ENCODE peak calls at places on chromosomes 12 and 14, in five cellular contexts. N is stomach, L is upper lobe of left lung, J is heart right ventricle, Q is tibial nerve. G is an unnamed sample. For H3K9me3 and H3K4me1, the result is how much of the 10 kb centered on the place peaks cover.

GRCh38 chr12:108640802-108641445 is 7.2 kb upstream of the SELPLG start:
- DNase-seq in N (peak), L (no peak), J (no peak), Q (no peak), G (peak)

GRCh38 chr12:28172434-28173030 is 17.7 kb upstream of the CCDC91 start:
- DNase-seq in N (peak), L (no peak), J (no peak), Q (no peak), G (no peak)

GRCh38 chr12:50988051-50988450 is 35.7 kb downstream of the HIGD1C start:
- DNase-seq in N (no peak), L (no peak), J (no peak), Q (no peak), G (no peak)

GRCh38 chr12:29730481-29730880 is 53.3 kb downstream of the TMTC1 start:
- DNase-seq in N (no peak), L (no peak), J (no peak), Q (no peak), G (no peak)

GRCh38 chr14:93032301-93032929 is 83.3 kb downstream of the ITPK1 start:
- DNase-seq in N (no peak), L (no peak), J (no peak), Q (no peak), G (no peak)

GRCh38 chr14:93133476-93133875 is 17.8 kb upstream of the ITPK1 start:
- DNase-seq in N (no peak), L (peak), J (no peak), Q (no peak), G (peak)

GRCh38 chr12:78406776-78407335 is 457.7 kb upstream of the SYT1 start:
- DNase-seq in N (no peak), L (no peak), J (no peak), Q (no peak), G (no peak)

GRCh38 chr14:103501921-103502669 is 20.5 kb downstream of the CKB start:
- DNase-seq in N (no peak), L (peak), J (no peak), Q (no peak), G (peak)

GRCh38 chr12:30257614-30258013 is 438.1 kb downstream of the IPO8 start:
- DNase-seq in N (no peak), L (no peak), J (no peak), Q (no peak), G (no peak)

GRCh38 chr12:6540181-6540877 is 6.0 kb downstream of the GAPDH start:
- DNase-seq in N (peak), L (peak), J (peak), Q (peak), G (peak)

GRCh38 chr12:19434538-19434937 is 4.8 kb upstream of the AEBP2 start:
- DNase-seq in N (no peak), L (no peak), J (no peak), Q (no peak), G (no peak)

GRCh38 chr12:124788936-124789555 is 74.6 kb downstream of the SCARB1 start:
- DNase-seq in N (no peak), L (no peak), J (no peak), Q (no peak), G (no peak)

GRCh38 chr12:106142591-106143261 is 4.0 kb upstream of the NUAK1 start:
- DNase-seq in N (no peak), L (no peak), J (no peak), Q (no peak), G (no peak)

GRCh38 chr14:94173471-94173884 is 644 bp upstream of the PPP4R4 start:
- DNase-seq in N (no peak), L (peak), J (no peak), Q (peak), G (no peak)

GRCh38 chr14:64447890-64448667 is 17.2 kb upstream of the AKAP5 start:
- DNase-seq in N (no peak), L (no peak), J (no peak), Q (no peak), G (no peak)

GRCh38 chr14:23168246-23168645 is 15.2 kb downstream of the SLC7A8 start:
- DNase-seq in N (no peak), L (no peak), J (no peak), Q (no peak), G (peak)

GRCh38 chr12:103930787-103931536 is 752 bp downstream of the HSP90B1 start:
- DNase-seq in N (peak), L (peak), J (peak), Q (peak), G (peak)

GRCh38 chr14:76584271-76584702 is 177.0 kb upstream of the VASH1 start:
- DNase-seq in N (no peak), L (no peak), J (no peak), Q (no peak), G (peak)

GRCh38 chr12:89305373-89305772 is 46.9 kb downstream of the DUSP6 start:
- DNase-seq in N (no peak), L (no peak), J (no peak), Q (no peak), G (no peak)

GRCh38 chr14:23910081-23910875 is 43.3 kb upstream of the DHRS4 start:
- DNase-seq in N (peak), L (peak), J (no peak), Q (peak), G (no peak)

GRCh38 chr12:79424109-79424721 is 266.5 kb downstream of the PAWR start:
- DNase-seq in N (no peak), L (no peak), J (no peak), Q (no peak), G (no peak)

GRCh38 chr12:63042646-63043045 is 107.7 kb upstream of the PPM1H start:
- DNase-seq in N (no peak), L (no peak), J (no peak), Q (no peak), G (no peak)

GRCh38 chr12:105485321-105485910 is 154.9 kb downstream of the C12orf75 start:
- DNase-seq in N (no peak), L (no peak), J (peak), Q (no peak), G (peak)

GRCh38 chr14:97887690-97888089 is 1090.5 kb downstream of the VRK1 start:
- DNase-seq in N (no peak), L (no peak), J (no peak), Q (no peak), G (no peak)

GRCh38 chr12:113208041-113208934 is 13.0 kb upstream of the TPCN1 start:
- DNase-seq in N (peak), L (peak), J (peak), Q (peak), G (no peak)

GRCh38 chr14:63759454-63759853 is 31.6 kb upstream of the SGPP1 start:
- DNase-seq in N (no peak), L (no peak), J (no peak), Q (no peak), G (no peak)

GRCh38 chr14:74394549-74394948 is 31.5 kb downstream of the SYNDIG1L start:
- DNase-seq in N (no peak), L (no peak), J (no peak), Q (no peak), G (no peak)

GRCh38 chr12:27460471-27460978 is 14.0 kb downstream of the SMCO2 start:
- DNase-seq in N (no peak), L (no peak), J (no peak), Q (no peak), G (no peak)

GRCh38 chr12:58099476-58099875 is 158.1 kb downstream of the ATP23 start:
- DNase-seq in N (no peak), L (no peak), J (no peak), Q (no peak), G (no peak)

GRCh38 chr12:88957358-88957757 is 377.1 kb upstream of the KITLG start:
- DNase-seq in N (no peak), L (no peak), J (no peak), Q (no peak), G (no peak)

GRCh38 chr12:27463826-27464554 is 17.5 kb downstream of the SMCO2 start:
- DNase-seq in N (no peak), L (peak), J (peak), Q (no peak), G (peak)

GRCh38 chr14:78310263-78310662 is 140.1 kb downstream of the NRXN3 start:
- DNase-seq in N (no peak), L (no peak), J (no peak), Q (no peak), G (no peak)

GRCh38 chr12:94873368-94874085 is 130.0 kb downstream of the NDUFA12 start:
- DNase-seq in N (peak), L (no peak), J (peak), Q (no peak), G (peak)

GRCh38 chr14:75835156-75836141 is 146.3 kb downstream of the TGFB3 start:
- DNase-seq in N (no peak), L (no peak), J (no peak), Q (no peak), G (no peak)

GRCh38 chr14:74286736-74287135 is 16.0 kb downstream of the ABCD4 start:
- DNase-seq in N (no peak), L (no peak), J (no peak), Q (no peak), G (no peak)

GRCh38 chr12:100544165-100544564 is 29.3 kb upstream of the GAS2L3 start:
- DNase-seq in N (no peak), L (no peak), J (no peak), Q (no peak), G (no peak)

GRCh38 chr14:64671591-64671990 is 32.6 kb upstream of the PLEKHG3 start:
- DNase-seq in N (no peak), L (no peak), J (no peak), Q (no peak), G (no peak)

GRCh38 chr12:20475542-20475941 is 107.2 kb downstream of the PDE3A start:
- DNase-seq in N (no peak), L (no peak), J (no peak), Q (no peak), G (no peak)

GRCh38 chr14:54329082-54329695 is 67.6 kb upstream of the CDKN3 start:
- DNase-seq in N (peak), L (peak), J (no peak), Q (peak), G (peak)

GRCh38 chr14:105884808-105885281 is 358.5 kb downstream of the TMEM121 start:
- DNase-seq in N (peak), L (peak), J (peak), Q (no peak), G (peak)

GRCh38 chr14:105883066-105884005 is 357.0 kb downstream of the TMEM121 start:
- DNase-seq in N (peak), L (peak), J (peak), Q (no peak), G (peak)

GRCh38 chr14:105881021-105881930 is 354.9 kb downstream of the TMEM121 start:
- DNase-seq in N (peak), L (peak), J (peak), Q (no peak), G (peak)

GRCh38 chr14:105880616-105881015 is 354.2 kb downstream of the TMEM121 start:
- DNase-seq in N (peak), L (peak), J (peak), Q (no peak), G (peak)

DNA sequence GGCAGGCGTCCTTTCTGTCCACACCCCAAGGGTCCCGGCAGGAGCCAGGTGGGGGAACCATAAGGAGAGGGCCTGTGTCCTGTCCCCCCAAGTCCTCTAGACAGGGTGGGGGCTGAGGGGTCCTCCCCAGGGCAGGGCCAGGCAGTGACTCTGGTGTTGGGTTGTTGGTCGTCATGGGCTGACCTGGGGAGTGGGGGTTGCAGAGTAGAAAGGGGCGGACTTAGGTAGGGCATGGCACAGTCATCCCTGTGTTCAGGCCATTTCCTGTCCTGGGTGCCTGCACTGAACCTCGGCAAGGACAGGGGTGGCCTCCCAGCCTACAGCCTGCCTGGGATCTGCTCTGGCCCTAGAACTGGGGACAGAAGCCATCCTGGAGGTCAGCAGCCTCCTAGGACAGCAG is 356.2 kb downstream of the TMEM121 start:
- DNase-seq in N (peak), L (peak), J (peak), Q (no peak), G (peak)
- H3K9me3 ChIP-seq in N (under half), L (under half), J (under half), Q (under half), G (under half)

GRCh38 chr14:68016243-68016914 is 196.8 kb downstream of the RAD51B start:
- DNase-seq in N (no peak), L (no peak), J (no peak), Q (no peak), G (no peak)
- H3K4me1 ChIP-seq in N (under half), L (under half), J (under half), Q (under half), G (under half)

GRCh38 chr12:1218369-1218768 is 227.3 kb downstream of the ERC1 start:
- DNase-seq in N (no peak), L (no peak), J (no peak), Q (no peak), G (no peak)

GRCh38 chr12:1217191-1217949 is 226.3 kb downstream of the ERC1 start:
- DNase-seq in N (no peak), L (no peak), J (no peak), Q (no peak), G (no peak)

GRCh38 chr12:1216560-1216959 is 225.5 kb downstream of the ERC1 start:
- DNase-seq in N (no peak), L (no peak), J (no peak), Q (no peak), G (no peak)

GRCh38 chr12:1222858-1223644 is 232.0 kb downstream of the ERC1 start:
- DNase-seq in N (no peak), L (no peak), J (no peak), Q (no peak), G (no peak)

GRCh38 chr12:1220127-1221092 is 229.4 kb downstream of the ERC1 start:
- DNase-seq in N (peak), L (peak), J (peak), Q (no peak), G (no peak)
- TF ChIP-seq CTCF in N (no peak), L (no peak), J (no peak), Q (no peak), G (no peak)

DNA sequence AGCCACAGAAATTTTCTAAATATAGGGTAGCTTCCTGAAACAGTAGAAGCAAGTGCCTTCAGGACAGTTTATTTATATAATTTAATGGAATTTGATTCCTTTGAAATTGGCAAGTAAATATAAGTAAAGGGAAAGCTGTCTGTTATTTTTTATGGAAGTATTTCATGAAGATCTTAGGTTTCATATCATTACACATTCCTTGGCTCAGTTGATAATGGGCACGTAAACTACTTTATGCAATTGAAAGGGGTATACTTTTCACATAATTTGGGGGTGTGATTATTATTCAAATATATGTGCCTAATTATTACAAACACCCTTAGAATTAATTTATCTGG is 71.1 kb upstream of the RAP1B start:
- DNase-seq in N (no peak), L (no peak), J (no peak), Q (no peak), G (no peak)
- H3K9me3 ChIP-seq in N (under half), L (under half), J (under half), Q (under half), G (under half)

GRCh38 chr12:121711925-121712461 is 559 bp upstream of the TMEM120B start:
- DNase-seq in N (peak), L (no peak), J (peak), Q (peak), G (peak)
- H3K4me1 ChIP-seq in N (under half), L (under half), J (under half), Q (under half), G (under half)

DNA sequence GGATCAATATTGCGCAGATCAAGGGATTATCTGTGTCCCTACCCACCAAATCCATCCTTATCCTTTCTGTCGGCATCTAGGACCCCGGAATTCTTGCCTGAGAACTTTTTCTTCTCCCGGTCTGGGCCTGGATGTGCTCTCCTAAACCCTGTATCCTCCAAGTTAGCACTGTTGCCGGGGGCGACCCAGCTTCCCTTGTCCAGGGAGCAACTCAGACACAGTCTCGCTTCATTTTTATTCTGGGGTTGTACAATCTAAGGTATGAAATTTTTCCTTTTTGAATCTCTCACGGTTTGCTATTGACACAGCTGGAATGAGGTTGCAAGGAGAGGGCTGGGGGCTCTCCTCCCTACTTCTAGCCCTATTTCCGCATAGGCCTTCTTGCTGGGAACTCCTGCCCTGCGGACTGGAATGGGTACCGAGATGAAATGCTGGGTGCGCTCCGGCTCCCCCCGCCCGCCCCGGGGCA is 399 bp upstream of the PNP start:
- DNase-seq in N (no peak), L (no peak), J (no peak), Q (no peak), G (peak)
- TF ChIP-seq CTCF in N (no peak), L (no peak), J (no peak), Q (no peak), G (no peak)